ENCODE peak calls at places on chromosomes 12 and 14, in seven cellular contexts. One of them, this sample, is unnamed.

GRCh38 chr14:56482306-56482705 is 97.3 kb upstream of the TMEM260 start:
- DNase-seq in body of pancreas: no peak
- DNase-seq in tibial nerve: no peak
- DNase-seq in A549: peak
- DNase-seq in Caco-2: peak
- DNase-seq in AG09309: no peak
- DNase-seq in fibroblast of pulmonary artery: peak
- DNase-seq in this sample: no peak

GRCh38 chr14:21868442-21869046 is 194.9 kb upstream of the OR4E1 start:
- DNase-seq in body of pancreas: peak
- DNase-seq in tibial nerve: peak
- DNase-seq in A549: peak
- DNase-seq in Caco-2: peak
- DNase-seq in AG09309: no peak
- DNase-seq in fibroblast of pulmonary artery: peak
- DNase-seq in this sample: peak

GRCh38 chr14:22386924-22387775 is 201.9 kb downstream of the DAD1 start:
- DNase-seq in body of pancreas: peak
- DNase-seq in tibial nerve: peak
- DNase-seq in A549: peak
- DNase-seq in Caco-2: peak
- DNase-seq in AG09309: no peak
- DNase-seq in fibroblast of pulmonary artery: peak
- DNase-seq in this sample: peak

GRCh38 chr12:115542656-115543055 is 734.8 kb downstream of the MED13L start:
- DNase-seq in body of pancreas: no peak
- DNase-seq in tibial nerve: no peak
- DNase-seq in A549: no peak
- DNase-seq in Caco-2: no peak
- DNase-seq in AG09309: no peak
- DNase-seq in fibroblast of pulmonary artery: no peak
- DNase-seq in this sample: no peak

GRCh38 chr12:52643233-52644077 is 8.6 kb downstream of the KRT2 start:
- DNase-seq in body of pancreas: no peak
- DNase-seq in tibial nerve: no peak
- DNase-seq in A549: no peak
- DNase-seq in Caco-2: no peak
- DNase-seq in AG09309: no peak
- DNase-seq in fibroblast of pulmonary artery: no peak
- DNase-seq in this sample: no peak

GRCh38 chr12:113471619-113472171 is at the start of gene LHX5:
- DNase-seq in body of pancreas: no peak
- DNase-seq in tibial nerve: no peak
- DNase-seq in A549: no peak
- DNase-seq in Caco-2: no peak
- DNase-seq in AG09309: no peak
- DNase-seq in fibroblast of pulmonary artery: no peak
- DNase-seq in this sample: no peak

GRCh38 chr12:47970843-47971242 is 7.4 kb downstream of the TMEM106C start:
- DNase-seq in body of pancreas: no peak
- DNase-seq in tibial nerve: no peak
- DNase-seq in A549: no peak
- DNase-seq in Caco-2: no peak
- DNase-seq in AG09309: no peak
- DNase-seq in fibroblast of pulmonary artery: no peak
- DNase-seq in this sample: no peak

GRCh38 chr12:51415931-51416330 is 8.7 kb upstream of the SLC4A8 start:
- DNase-seq in body of pancreas: no peak
- DNase-seq in tibial nerve: no peak
- DNase-seq in A549: no peak
- DNase-seq in Caco-2: no peak
- DNase-seq in AG09309: no peak
- DNase-seq in fibroblast of pulmonary artery: no peak
- DNase-seq in this sample: no peak

GRCh38 chr12:22684526-22685118 is 59.7 kb downstream of the ETNK1 start:
- DNase-seq in body of pancreas: no peak
- DNase-seq in tibial nerve: no peak
- DNase-seq in A549: no peak
- DNase-seq in Caco-2: peak
- DNase-seq in AG09309: no peak
- DNase-seq in fibroblast of pulmonary artery: peak
- DNase-seq in this sample: peak

GRCh38 chr12:116529048-116529447 is 30.1 kb upstream of the MAP1LC3B2 start:
- DNase-seq in body of pancreas: peak
- DNase-seq in tibial nerve: no peak
- DNase-seq in A549: peak
- DNase-seq in Caco-2: peak
- DNase-seq in AG09309: peak
- DNase-seq in fibroblast of pulmonary artery: no peak
- DNase-seq in this sample: peak

GRCh38 chr12:92503977-92504966 is 198.5 kb upstream of the PLEKHG7 start:
- DNase-seq in body of pancreas: peak
- DNase-seq in tibial nerve: peak
- DNase-seq in A549: no peak
- DNase-seq in Caco-2: no peak
- DNase-seq in AG09309: no peak
- DNase-seq in fibroblast of pulmonary artery: no peak
- DNase-seq in this sample: no peak

GRCh38 chr12:90015228-90015627 is 306.6 kb upstream of the ATP2B1 start:
- DNase-seq in body of pancreas: no peak
- DNase-seq in tibial nerve: no peak
- DNase-seq in A549: no peak
- DNase-seq in Caco-2: no peak
- DNase-seq in AG09309: no peak
- DNase-seq in fibroblast of pulmonary artery: peak
- DNase-seq in this sample: no peak

GRCh38 chr14:40053396-40053795 is 621.2 kb upstream of the FBXO33 start:
- DNase-seq in body of pancreas: no peak
- DNase-seq in tibial nerve: no peak
- DNase-seq in A549: no peak
- DNase-seq in Caco-2: no peak
- DNase-seq in AG09309: no peak
- DNase-seq in fibroblast of pulmonary artery: no peak
- DNase-seq in this sample: no peak

GRCh38 chr14:53367631-53368030 is 214.5 kb upstream of the DDHD1 start:
- DNase-seq in body of pancreas: no peak
- DNase-seq in tibial nerve: no peak
- DNase-seq in A549: no peak
- DNase-seq in Caco-2: no peak
- DNase-seq in AG09309: peak
- DNase-seq in fibroblast of pulmonary artery: peak
- DNase-seq in this sample: no peak

GRCh38 chr14:84390010-84390409 is 1139.9 kb upstream of the FLRT2 start:
- DNase-seq in body of pancreas: no peak
- DNase-seq in tibial nerve: no peak
- DNase-seq in A549: no peak
- DNase-seq in Caco-2: no peak
- DNase-seq in AG09309: no peak
- DNase-seq in fibroblast of pulmonary artery: no peak
- DNase-seq in this sample: no peak

GRCh38 chr12:12176402-12176801 is 90.4 kb downstream of the LRP6 start:
- DNase-seq in body of pancreas: no peak
- DNase-seq in tibial nerve: no peak
- DNase-seq in A549: no peak
- DNase-seq in Caco-2: no peak
- DNase-seq in AG09309: no peak
- DNase-seq in fibroblast of pulmonary artery: no peak
- DNase-seq in this sample: no peak

GRCh38 chr12:57033428-57033827 is 16.5 kb downstream of the MYO1A start:
- DNase-seq in body of pancreas: no peak
- DNase-seq in tibial nerve: no peak
- DNase-seq in A549: no peak
- DNase-seq in Caco-2: no peak
- DNase-seq in AG09309: no peak
- DNase-seq in fibroblast of pulmonary artery: no peak
- DNase-seq in this sample: no peak

GRCh38 chr12:990308-990648 is 745 bp upstream of the ERC1 start:
- DNase-seq in body of pancreas: peak
- DNase-seq in tibial nerve: peak
- DNase-seq in A549: peak
- DNase-seq in Caco-2: peak
- DNase-seq in AG09309: no peak
- DNase-seq in fibroblast of pulmonary artery: peak
- DNase-seq in this sample: peak

GRCh38 chr12:989751-990278 is 1.2 kb upstream of the ERC1 start:
- DNase-seq in body of pancreas: peak
- DNase-seq in tibial nerve: peak
- DNase-seq in A549: peak
- DNase-seq in Caco-2: peak
- DNase-seq in AG09309: peak
- DNase-seq in fibroblast of pulmonary artery: peak
- DNase-seq in this sample: no peak

GRCh38 chr12:991350-992278 is 591 bp downstream of the ERC1 start:
- DNase-seq in body of pancreas: no peak
- DNase-seq in tibial nerve: peak
- DNase-seq in A549: peak
- DNase-seq in Caco-2: peak
- DNase-seq in AG09309: no peak
- DNase-seq in fibroblast of pulmonary artery: peak
- DNase-seq in this sample: peak

GRCh38 chr12:989051-989450 is 2.0 kb upstream of the ERC1 start:
- DNase-seq in body of pancreas: no peak
- DNase-seq in tibial nerve: no peak
- DNase-seq in A549: no peak
- DNase-seq in Caco-2: no peak
- DNase-seq in AG09309: no peak
- DNase-seq in fibroblast of pulmonary artery: no peak
- DNase-seq in this sample: no peak

DNA sequence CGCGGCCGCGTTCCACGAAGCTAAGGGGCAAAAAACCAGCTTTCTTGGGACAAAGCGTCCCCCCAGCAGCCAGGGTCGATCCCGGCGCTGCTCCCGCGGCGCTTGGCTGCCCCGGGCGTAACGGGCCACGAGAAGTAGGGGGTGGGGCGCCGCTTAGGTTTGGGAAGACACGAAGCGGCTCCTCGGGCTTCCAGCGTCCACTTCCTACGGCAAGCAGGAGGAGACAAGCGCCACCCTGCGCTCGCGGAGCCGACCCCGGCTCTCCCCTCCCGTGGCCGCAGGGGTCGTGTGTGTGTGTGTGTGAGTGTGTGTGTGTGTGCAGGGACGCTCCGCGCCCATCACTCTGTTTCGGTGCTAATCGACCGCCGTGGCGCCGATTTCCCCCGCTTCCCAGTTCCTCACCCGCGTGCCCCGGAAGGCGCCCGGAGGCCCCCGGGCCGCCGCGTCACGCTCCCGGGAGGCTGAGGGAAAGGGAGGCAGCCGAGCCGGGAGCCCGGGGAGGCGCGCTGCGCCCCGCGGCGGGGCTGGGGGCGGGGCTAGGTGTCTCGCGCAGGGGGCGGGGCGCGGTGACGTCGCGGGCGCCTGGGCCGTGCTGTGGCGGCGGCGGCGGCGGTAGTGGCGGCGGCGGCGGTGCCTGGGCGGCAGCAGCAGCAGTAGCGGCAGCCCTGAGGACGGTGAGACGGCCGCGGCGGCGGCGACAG is at the start of gene ERC1:
- DNase-seq in body of pancreas: peak
- DNase-seq in tibial nerve: peak
- DNase-seq in A549: peak
- DNase-seq in Caco-2: peak
- DNase-seq in AG09309: peak
- DNase-seq in fibroblast of pulmonary artery: peak
- DNase-seq in this sample: peak
- TF ChIP-seq CTCF in body of pancreas: no peak
- TF ChIP-seq CTCF in tibial nerve: peak
- TF ChIP-seq CTCF in A549: no peak
- TF ChIP-seq CTCF in Caco-2: no peak
- TF ChIP-seq CTCF in AG09309: no peak
- TF ChIP-seq CTCF in fibroblast of pulmonary artery: no peak
- TF ChIP-seq CTCF in this sample: no peak

DNA sequence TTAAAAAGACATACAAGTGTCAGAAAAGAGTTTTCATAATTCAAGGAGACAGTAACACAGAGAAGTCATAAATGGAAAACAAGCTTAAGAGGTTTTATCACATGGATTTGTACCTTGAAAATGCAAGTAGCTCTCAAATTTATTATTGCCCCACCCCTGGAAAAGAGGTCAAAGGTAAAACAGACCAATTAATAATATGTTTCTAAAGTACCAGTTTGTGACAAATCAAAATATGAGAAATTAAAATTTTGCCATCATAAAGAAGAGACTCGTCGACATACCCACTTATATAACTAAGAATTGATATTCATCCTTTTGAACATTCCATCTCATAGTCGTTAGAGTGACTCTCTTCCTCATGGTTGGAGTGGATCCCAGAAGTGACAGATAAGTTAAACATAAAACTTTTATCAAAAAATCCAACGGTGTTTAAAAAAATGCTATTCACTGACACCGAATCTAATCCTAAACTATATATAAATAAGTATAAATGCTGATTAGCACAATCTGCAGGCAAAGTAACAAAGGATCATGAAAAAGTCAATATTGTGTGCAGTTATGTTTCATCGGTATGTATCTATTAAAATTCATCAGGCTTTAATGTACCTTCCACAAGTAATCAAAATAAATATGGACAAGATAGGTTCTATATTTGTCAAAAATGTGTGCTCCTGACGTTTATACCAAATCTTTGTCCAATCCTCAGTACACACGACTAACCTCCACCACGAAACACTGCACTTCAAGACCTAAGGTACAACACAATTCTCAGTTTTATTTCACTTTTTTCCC is 2.3 kb downstream of the CORO1C start:
- DNase-seq in body of pancreas: no peak
- DNase-seq in tibial nerve: no peak
- DNase-seq in A549: no peak
- DNase-seq in Caco-2: no peak
- DNase-seq in AG09309: no peak
- DNase-seq in fibroblast of pulmonary artery: peak
- DNase-seq in this sample: no peak
- H3K4me3 ChIP-seq in body of pancreas: no peak
- H3K4me3 ChIP-seq in tibial nerve: peak
- H3K4me3 ChIP-seq in A549: peak
- H3K4me3 ChIP-seq in Caco-2: peak
- H3K4me3 ChIP-seq in AG09309: peak
- H3K4me3 ChIP-seq in fibroblast of pulmonary artery: peak
- H3K4me3 ChIP-seq in this sample: no peak

DNA sequence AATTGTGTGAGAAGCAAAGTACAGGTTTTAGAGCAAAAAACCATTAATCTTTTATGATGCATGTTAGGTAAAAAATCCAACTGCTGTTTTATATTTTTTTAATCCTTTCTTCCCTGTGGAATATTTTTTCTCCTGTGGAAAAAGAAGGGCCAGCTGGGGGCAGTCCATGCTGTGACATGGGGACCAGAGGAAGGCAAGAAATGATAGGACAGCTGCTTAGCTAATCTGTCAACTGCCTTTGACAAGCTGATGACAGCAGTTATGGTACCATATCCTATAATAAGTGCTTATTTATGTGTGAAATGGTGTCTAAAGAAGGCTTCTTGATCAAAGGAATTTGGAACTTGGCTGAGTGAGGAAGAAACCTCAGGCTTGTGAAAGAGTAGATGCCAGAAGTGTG is 452.4 kb upstream of the NOVA1 start:
- DNase-seq in body of pancreas: no peak
- DNase-seq in tibial nerve: no peak
- DNase-seq in A549: no peak
- DNase-seq in Caco-2: no peak
- DNase-seq in AG09309: no peak
- DNase-seq in fibroblast of pulmonary artery: no peak
- DNase-seq in this sample: no peak
- TF ChIP-seq CTCF in body of pancreas: no peak
- TF ChIP-seq CTCF in tibial nerve: no peak
- TF ChIP-seq CTCF in A549: no peak
- TF ChIP-seq CTCF in Caco-2: no peak
- TF ChIP-seq CTCF in AG09309: no peak
- TF ChIP-seq CTCF in fibroblast of pulmonary artery: no peak
- TF ChIP-seq CTCF in this sample: no peak

GRCh38 chr12:44876554-44877275 is 600 bp upstream of the NELL2 start:
- DNase-seq in body of pancreas: no peak
- DNase-seq in tibial nerve: no peak
- DNase-seq in A549: peak
- DNase-seq in Caco-2: peak
- DNase-seq in AG09309: no peak
- DNase-seq in fibroblast of pulmonary artery: peak
- DNase-seq in this sample: no peak
- H3K4me3 ChIP-seq in body of pancreas: no peak
- H3K4me3 ChIP-seq in tibial nerve: peak
- H3K4me3 ChIP-seq in A549: peak
- H3K4me3 ChIP-seq in Caco-2: peak
- H3K4me3 ChIP-seq in AG09309: peak
- H3K4me3 ChIP-seq in fibroblast of pulmonary artery: peak
- H3K4me3 ChIP-seq in this sample: peak

This sample was measured in LNCaP clone FGC.